ENCODE peak calls at places on chromosomes 6 and 20, in ten cellular contexts. R is ovary; P is prostate gland; O is iPS-NIHi11; U is CD4-positive, alpha-beta T cell; N is Daoy; A is NCI-H345; K is AG08396; Y is nephron progenitor cell; F is uterus. M is an unnamed sample.

GRCh38 chr20:17953935-17954334 is 14.7 kb downstream of the SNX5 start:
- DNase-seq in K (no peak), Y (no peak), N (no peak), F (no peak), O (no peak), P (no peak), A (no peak), U (no peak), R (no peak), M (no peak)

GRCh38 chr20:56769971-56770570 is 141.0 kb downstream of the TFAP2C start:
- DNase-seq in O (no peak), K (no peak), R (no peak), Y (no peak), A (peak), N (no peak), U (no peak), F (no peak), P (no peak), M (no peak)

GRCh38 chr6:157649311-157650260 is 173.5 kb upstream of the SNX9 start:
- DNase-seq in A (peak), P (no peak), K (no peak), N (no peak), Y (no peak), F (no peak), O (no peak), R (peak), U (no peak), M (no peak)

GRCh38 chr20:57856658-57857057 is 146.8 kb upstream of the PMEPA1 start:
- DNase-seq in K (no peak), U (no peak), P (no peak), F (no peak), R (no peak), A (no peak), N (no peak), O (no peak), Y (no peak), M (no peak)

GRCh38 chr6:130029163-130029562 is 10.8 kb downstream of the L3MBTL3 start:
- DNase-seq in O (no peak), P (no peak), R (no peak), F (no peak), A (no peak), U (no peak), K (no peak), N (no peak), Y (no peak), M (no peak)

GRCh38 chr20:16692442-16692841 is 37.4 kb upstream of the SNRPB2 start:
- DNase-seq in N (no peak), Y (no peak), O (no peak), K (no peak), U (no peak), R (no peak), P (no peak), F (no peak), A (no peak), M (no peak)

GRCh38 chr20:61951695-61952533 is 113.8 kb downstream of the TAF4 start:
- DNase-seq in R (peak), Y (peak), P (no peak), N (no peak), F (no peak), A (no peak), K (no peak), O (peak), U (peak), M (peak)

GRCh38 chr20:49356676-49357075 is 78.8 kb upstream of the ZNFX1 start:
- DNase-seq in Y (no peak), F (no peak), A (peak), R (no peak), K (no peak), P (peak), U (no peak), O (no peak), N (no peak), M (no peak)

GRCh38 chr20:33276303-33277113 is 6.5 kb upstream of the BPIFB1 start:
- DNase-seq in U (no peak), R (no peak), P (no peak), A (no peak), Y (no peak), F (no peak), O (no peak), K (no peak), N (no peak), M (no peak)

GRCh38 chr20:21615617-21616080 is 89.8 kb upstream of the PAX1 start:
- DNase-seq in P (peak), O (peak), U (peak), Y (peak), R (peak), A (peak), K (peak), F (no peak), N (peak), M (peak)

GRCh38 chr20:46011631-46012482 is 3.1 kb downstream of the MMP9 start:
- DNase-seq in U (no peak), F (no peak), O (peak), R (peak), P (no peak), A (no peak), Y (peak), N (peak), K (peak), M (peak)

GRCh38 chr20:63618291-63618980 is 8.5 kb downstream of the GMEB2 start:
- DNase-seq in N (no peak), Y (no peak), O (no peak), K (no peak), U (no peak), F (no peak), P (no peak), R (no peak), A (no peak), M (no peak)

GRCh38 chr6:84897874-84898635 is 133.7 kb upstream of the TBX18 start:
- DNase-seq in N (peak), U (no peak), R (no peak), Y (no peak), P (no peak), K (no peak), A (no peak), F (no peak), O (no peak), M (no peak)